ENCODE peak calls at places on chromosomes 1 and 21, in nine cellular contexts. Y is mesenchymal stem cell; B is CD8-positive, alpha-beta T cell; U is lower lobe of right lung; M is IMR-90; F is neural progenitor cell; T is AG10803; Q is GM06990; V is NT2/D1. I is an unnamed sample.

GRCh38 chr1:202998836-202999750 is 8.1 kb upstream of the TMEM183A start:
- DNase-seq in T (peak; percentile 45), M (peak; percentile 52), Q (peak; percentile 55), V (peak; percentile 44), Y (peak; percentile 57), B (peak; percentile 71), F (peak; percentile 72), U (no peak), I (peak; percentile 83)

GRCh38 chr1:228226956-228227791 is 19.3 kb downstream of the OBSCN start:
- DNase-seq in M (peak; percentile 63), T (peak; percentile 34), Y (peak; percentile 68), V (no peak), Q (no peak), F (no peak), B (no peak), U (no peak), I (peak; percentile 12)

GRCh38 chr1:247919952-247920351 is at the start of gene OR2T8:
- DNase-seq in U (no peak), M (no peak), Y (no peak), V (no peak), T (no peak), B (no peak), Q (no peak), F (no peak), I (no peak)

GRCh38 chr21:15788847-15789548 is 59.2 kb downstream of the USP25 start:
- DNase-seq in F (no peak), U (no peak), T (peak; percentile 51), M (peak; percentile 33), Y (peak; percentile 66), Q (no peak), B (no peak), V (no peak), I (no peak)

GRCh38 chr1:97281962-97282361 is 560.4 kb downstream of the PTBP2 start:
- DNase-seq in Y (no peak), U (no peak), F (no peak), M (no peak), V (no peak), B (no peak), Q (no peak), T (no peak), I (no peak)

GRCh38 chr1:164617607-164618564 is 58.9 kb downstream of the PBX1 start:
- DNase-seq in V (no peak), M (peak; percentile 42), T (no peak), F (peak; percentile 48), Y (peak; percentile 41), U (no peak), Q (no peak), B (no peak), I (peak; percentile 2)

GRCh38 chr1:7300893-7301292 is 470.2 kb upstream of the VAMP3 start:
- DNase-seq in Q (no peak), Y (peak; percentile 94), B (no peak), F (no peak), T (peak; percentile 82), U (no peak), V (no peak), M (peak; percentile 98), I (no peak)

GRCh38 chr1:165073402-165074007 is 283.0 kb downstream of the LMX1A start:
- DNase-seq in M (peak; percentile 56), B (no peak), U (no peak), Q (peak; percentile 3), F (peak; percentile 75), Y (peak; percentile 60), T (peak; percentile 58), V (peak; percentile 75), I (peak; percentile 38)

GRCh38 chr1:33971018-33971710 is 107.3 kb downstream of the HMGB4 start:
- DNase-seq in U (no peak), F (peak; percentile 47), T (peak; percentile 74), V (no peak), Q (no peak), Y (no peak), B (no peak), M (peak; percentile 15), I (no peak)

GRCh38 chr1:221933814-221934213 is 191.9 kb upstream of the DUSP10 start:
- DNase-seq in V (no peak), T (no peak), M (no peak), Q (no peak), U (no peak), B (no peak), Y (no peak), F (no peak), I (no peak)

GRCh38 chr1:221937155-221937953 is 195.5 kb upstream of the DUSP10 start:
- DNase-seq in T (no peak), F (no peak), Y (no peak), B (no peak), Q (peak; percentile 37), V (no peak), M (no peak), U (no peak), I (no peak)

GRCh38 chr1:221940631-221941030 is 198.7 kb upstream of the DUSP10 start:
- DNase-seq in B (no peak), V (no peak), M (no peak), T (no peak), Q (no peak), U (no peak), Y (no peak), F (no peak), I (no peak)

GRCh38 chr1:221944247-221944870 is 202.5 kb upstream of the DUSP10 start:
- DNase-seq in T (no peak), V (no peak), B (no peak), Q (no peak), M (no peak), U (no peak), Y (no peak), F (no peak), I (no peak)

GRCh38 chr1:221939598-221939997 is 197.7 kb upstream of the DUSP10 start:
- DNase-seq in B (no peak), M (no peak), T (no peak), V (no peak), U (no peak), Y (no peak), Q (peak; percentile 60), F (no peak), I (no peak)
- H3K4me3 ChIP-seq in B (no peak overlapping the region), M (no peak overlapping the region), T (no peak overlapping the region), V (no peak overlapping the region), U (no peak overlapping the region), Y (no peak overlapping the region), Q (no peak overlapping the region), F (no peak overlapping the region), I (no peak overlapping the region)

GRCh38 chr21:38476385-38476784 is 21.9 kb downstream of the ERG start:
- DNase-seq in Q (no peak), F (no peak), U (no peak), V (no peak), M (no peak), B (no peak), Y (peak; percentile 19), T (no peak), I (no peak)
- H3K4me3 ChIP-seq in Q (no peak overlapping the region), F (no peak overlapping the region), U (no peak overlapping the region), V (no peak overlapping the region), M (no peak overlapping the region), B (no peak overlapping the region), Y (no peak overlapping the region), T (no peak overlapping the region), I (no peak overlapping the region)

GRCh38 chr1:23370744-23371710 is 1.4 kb upstream of the ZNF436 start:
- DNase-seq in F (peak; percentile 97), M (no peak), V (peak; percentile 92), Y (peak; percentile 38), B (no peak), T (no peak), Q (no peak), U (no peak), I (no peak)
- H3K4me3 ChIP-seq in F (peak overlapping the region; percentile 79), M (peak overlapping the region; percentile 3), V (no peak overlapping the region), Y (peak overlapping the region; percentile 86), B (no peak overlapping the region), T (peak overlapping the region; percentile 72), Q (no peak overlapping the region), U (peak overlapping the region; percentile 82), I (no peak overlapping the region)

GRCh38 chr1:160741597-160742348 is 2.7 kb downstream of the SLAMF7 start:
- DNase-seq in M (no peak), B (no peak), Y (no peak), U (no peak), V (no peak), Q (no peak), F (peak; percentile 13), T (no peak), I (no peak)

GRCh38 chr1:160744287-160744857 is 5.3 kb downstream of the SLAMF7 start:
- DNase-seq in V (no peak), U (no peak), Y (no peak), B (no peak), M (no peak), F (no peak), Q (peak; percentile 45), T (no peak), I (no peak)

GRCh38 chr1:160741092-160741501 is 2.0 kb downstream of the SLAMF7 start:
- DNase-seq in Q (no peak), U (no peak), F (no peak), T (no peak), B (no peak), Y (no peak), V (no peak), M (no peak), I (no peak)

GRCh38 chr1:160742428-160743127 is 3.5 kb downstream of the SLAMF7 start:
- DNase-seq in Y (no peak), T (no peak), B (no peak), Q (no peak), U (no peak), V (no peak), F (no peak), M (no peak), I (no peak)

GRCh38 chr1:160743266-160743665 is 4.2 kb downstream of the SLAMF7 start:
- DNase-seq in B (no peak), Q (no peak), T (no peak), Y (no peak), F (no peak), V (no peak), U (no peak), M (no peak), I (no peak)
- H3K4me3 ChIP-seq in B (no peak overlapping the region), Q (peak overlapping the region; percentile 91), T (no peak overlapping the region), Y (no peak overlapping the region), F (no peak overlapping the region), V (no peak overlapping the region), U (no peak overlapping the region), M (no peak overlapping the region), I (no peak overlapping the region)